ENCODE peak calls at places on chromosomes 7 and 10, in four cellular contexts. B is GM12865, V is GM20000, E is AG10803. X is an unnamed sample.

GRCh38 chr10:1465421-1465902 is 271.9 kb downstream of the ADARB2 start:
- DNase-seq in B (peak), V (peak), E (no peak), X (no peak)

GRCh38 chr10:17263580-17263979 is 35.5 kb downstream of the VIM start:
- DNase-seq in E (no peak), V (no peak), B (no peak), X (no peak)

GRCh38 chr10:71060636-71061426 is 151.5 kb upstream of the UNC5B start:
- DNase-seq in V (no peak), B (no peak), E (no peak), X (no peak)

GRCh38 chr7:21911341-21911875 is 34.3 kb downstream of the CDCA7L start:
- DNase-seq in V (no peak), B (no peak), E (peak), X (no peak)

GRCh38 chr7:46930336-46930735 is 651.6 kb downstream of the TNS3 start:
- DNase-seq in V (no peak), B (peak), E (peak), X (no peak)

GRCh38 chr7:116464375-116464774 is 35.2 kb upstream of the CAV2 start:
- DNase-seq in V (no peak), E (no peak), B (no peak), X (no peak)

GRCh38 chr10:52956861-52957260 is 184.3 kb upstream of the MBL2 start:
- DNase-seq in V (no peak), B (no peak), E (no peak), X (no peak)

GRCh38 chr10:73837072-73837471 is 25.7 kb upstream of the NDST2 start:
- DNase-seq in B (no peak), V (no peak), E (peak), X (no peak)

GRCh38 chr7:157278791-157279678 is 57.8 kb upstream of the DNAJB6 start:
- DNase-seq in B (peak), E (peak), V (peak), X (no peak)

GRCh38 chr10:131453772-131454634 is 142.5 kb upstream of the TCERG1L start:
- DNase-seq in V (peak), B (peak), E (no peak), X (peak)

GRCh38 chr10:12403119-12403518 is 53.8 kb downstream of the CAMK1D start:
- DNase-seq in B (no peak), E (no peak), V (no peak), X (no peak)

GRCh38 chr7:151692721-151693120 is 173.0 kb upstream of the RHEB start:
- DNase-seq in V (no peak), E (no peak), B (no peak), X (no peak)

GRCh38 chr10:120517196-120517595 is 60.2 kb downstream of the PLPP4 start:
- DNase-seq in E (no peak), B (no peak), V (no peak), X (no peak)

GRCh38 chr10:26593896-26594295 is 103.6 kb upstream of the PDSS1 start:
- DNase-seq in V (peak), E (no peak), B (no peak), X (no peak)

GRCh38 chr10:53325073-53325472 is 552.5 kb upstream of the MBL2 start:
- DNase-seq in V (no peak), E (no peak), B (no peak), X (no peak)

GRCh38 chr7:78057571-78057970 is 259.0 kb downstream of the PHTF2 start:
- DNase-seq in B (no peak), E (peak), V (no peak), X (no peak)

GRCh38 chr10:96390460-96390864 is 31.7 kb upstream of the OPALIN start:
- DNase-seq in V (no peak), E (peak), B (no peak), X (no peak)

GRCh38 chr7:66050990-66051424 is 24.6 kb upstream of the ASL start:
- DNase-seq in V (no peak), B (no peak), E (peak), X (no peak)

GRCh38 chr7:12620371-12620770 is 49.9 kb downstream of the SCIN start:
- DNase-seq in B (no peak), E (no peak), V (no peak), X (no peak)

GRCh38 chr10:77737608-77738007 is 100.0 kb upstream of the KCNMA1 start:
- DNase-seq in E (peak), B (no peak), V (no peak), X (no peak)

GRCh38 chr7:514651-515598 is 4.7 kb downstream of the PDGFA start:
- DNase-seq in B (no peak), E (no peak), V (no peak), X (peak)

GRCh38 chr10:29922904-29923303 is 136.5 kb downstream of the JCAD start:
- DNase-seq in E (peak), V (no peak), B (no peak), X (no peak)

GRCh38 chr7:35839860-35840854 is 39.3 kb downstream of the SEPTIN7 start:
- DNase-seq in B (no peak), V (no peak), E (peak), X (no peak)